ENCODE peak calls at places on chromosomes 11 and 22, in five cellular contexts. One of them, this sample, is unnamed.

GRCh38 chr11:10485646-10486045 is 30.6 kb downstream of the AMPD3 start:
- DNase-seq in Panc1: no peak
- DNase-seq in uterus: no peak
- DNase-seq in adrenal gland: no peak
- DNase-seq in dorsolateral prefrontal cortex: no peak
- DNase-seq in this sample: no peak

GRCh38 chr11:18697581-18697980 is 998 bp upstream of the TMEM86A start:
- DNase-seq in dorsolateral prefrontal cortex: no peak
- DNase-seq in uterus: no peak
- DNase-seq in adrenal gland: no peak
- DNase-seq in Panc1: no peak
- DNase-seq in this sample: no peak

GRCh38 chr11:19853016-19853415 is 140.4 kb downstream of the NAV2 start:
- DNase-seq in dorsolateral prefrontal cortex: no peak
- DNase-seq in Panc1: no peak
- DNase-seq in uterus: no peak
- DNase-seq in adrenal gland: no peak
- DNase-seq in this sample: no peak

GRCh38 chr11:3010521-3011275 is 18.6 kb upstream of the NAP1L4 start:
- DNase-seq in uterus: no peak
- DNase-seq in Panc1: no peak
- DNase-seq in adrenal gland: no peak
- DNase-seq in dorsolateral prefrontal cortex: no peak
- DNase-seq in this sample: no peak

GRCh38 chr11:251550-251949 is 14.8 kb downstream of the PSMD13 start:
- DNase-seq in uterus: no peak
- DNase-seq in Panc1: no peak
- DNase-seq in adrenal gland: no peak
- DNase-seq in dorsolateral prefrontal cortex: no peak
- DNase-seq in this sample: no peak

GRCh38 chr11:117654281-117654680 is 142.7 kb downstream of the DSCAML1 start:
- DNase-seq in uterus: no peak
- DNase-seq in adrenal gland: no peak
- DNase-seq in dorsolateral prefrontal cortex: no peak
- DNase-seq in Panc1: no peak
- DNase-seq in this sample: no peak

GRCh38 chr11:1476946-1477736 is 9.4 kb downstream of the MOB2 start:
- DNase-seq in adrenal gland: no peak
- DNase-seq in Panc1: no peak
- DNase-seq in uterus: peak
- DNase-seq in dorsolateral prefrontal cortex: no peak
- DNase-seq in this sample: no peak

GRCh38 chr22:22942511-22943329 is 55.1 kb downstream of the IGLL5 start:
- DNase-seq in adrenal gland: peak
- DNase-seq in uterus: no peak
- DNase-seq in Panc1: no peak
- DNase-seq in dorsolateral prefrontal cortex: peak
- DNase-seq in this sample: peak

GRCh38 chr22:23305922-23306374 is 125.6 kb downstream of the BCR start:
- DNase-seq in adrenal gland: peak
- DNase-seq in dorsolateral prefrontal cortex: peak
- DNase-seq in uterus: peak
- DNase-seq in Panc1: no peak
- DNase-seq in this sample: no peak

GRCh38 chr11:61783717-61784505 is 8.5 kb downstream of the TMEM258 start:
- DNase-seq in dorsolateral prefrontal cortex: no peak
- DNase-seq in Panc1: no peak
- DNase-seq in adrenal gland: no peak
- DNase-seq in uterus: no peak
- DNase-seq in this sample: no peak

GRCh38 chr11:111417011-111417765 is 38.1 kb upstream of the POU2AF1 start:
- DNase-seq in uterus: no peak
- DNase-seq in dorsolateral prefrontal cortex: no peak
- DNase-seq in adrenal gland: no peak
- DNase-seq in Panc1: no peak
- DNase-seq in this sample: no peak

DNA sequence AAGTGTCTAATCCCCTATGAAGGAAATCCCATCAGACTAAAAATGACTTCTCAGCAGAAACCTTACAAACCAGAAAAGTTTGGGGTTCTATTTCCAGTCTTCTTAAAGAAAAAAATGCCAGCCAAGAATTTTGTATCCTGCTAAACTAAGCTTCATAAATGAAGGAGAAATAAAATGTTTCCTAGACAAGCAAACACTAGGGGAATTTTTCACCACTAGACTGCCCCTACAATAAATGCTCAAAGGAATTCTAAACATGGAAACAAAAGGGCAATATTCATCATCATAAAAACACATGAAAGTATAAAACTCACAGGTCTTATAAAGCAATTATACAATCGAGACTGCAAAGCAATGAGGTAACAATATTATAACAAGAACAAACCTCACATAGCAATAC is 124.3 kb downstream of the PLEKHA7 start:
- DNase-seq in uterus: no peak
- DNase-seq in dorsolateral prefrontal cortex: no peak
- DNase-seq in Panc1: no peak
- DNase-seq in adrenal gland: no peak
- DNase-seq in this sample: no peak
- H3K27ac ChIP-seq in uterus: no peak
- H3K27ac ChIP-seq in dorsolateral prefrontal cortex: no peak
- H3K27ac ChIP-seq in Panc1: no peak
- H3K27ac ChIP-seq in adrenal gland: no peak
- H3K27ac ChIP-seq in this sample: no peak

DNA sequence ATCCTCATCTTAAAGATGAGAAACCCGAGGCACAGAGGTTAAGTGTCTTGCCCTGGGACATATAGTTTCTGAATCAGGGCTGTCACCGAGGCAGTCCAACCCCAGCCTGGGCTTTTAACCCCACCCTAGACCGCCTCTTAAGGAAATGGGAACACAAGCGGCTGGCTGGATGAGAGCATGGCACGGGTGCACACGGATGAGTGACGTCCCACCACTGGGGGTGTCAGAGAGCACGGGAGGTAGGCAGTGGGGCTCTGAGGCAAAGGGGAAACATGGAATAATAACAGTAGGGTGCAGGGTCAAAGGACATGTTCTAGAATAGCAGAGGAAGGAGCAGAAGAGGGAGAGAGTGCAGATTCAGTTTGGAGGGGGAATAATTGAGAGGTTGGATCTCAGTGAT is 22.3 kb downstream of the PPFIBP2 start:
- DNase-seq in Panc1: no peak
- DNase-seq in uterus: no peak
- DNase-seq in dorsolateral prefrontal cortex: no peak
- DNase-seq in adrenal gland: no peak
- DNase-seq in this sample: no peak
- TF ChIP-seq CTCF in Panc1: peak
- TF ChIP-seq CTCF in uterus: no peak
- TF ChIP-seq CTCF in dorsolateral prefrontal cortex: peak
- TF ChIP-seq CTCF in adrenal gland: no peak
- TF ChIP-seq CTCF in this sample: no peak

DNA sequence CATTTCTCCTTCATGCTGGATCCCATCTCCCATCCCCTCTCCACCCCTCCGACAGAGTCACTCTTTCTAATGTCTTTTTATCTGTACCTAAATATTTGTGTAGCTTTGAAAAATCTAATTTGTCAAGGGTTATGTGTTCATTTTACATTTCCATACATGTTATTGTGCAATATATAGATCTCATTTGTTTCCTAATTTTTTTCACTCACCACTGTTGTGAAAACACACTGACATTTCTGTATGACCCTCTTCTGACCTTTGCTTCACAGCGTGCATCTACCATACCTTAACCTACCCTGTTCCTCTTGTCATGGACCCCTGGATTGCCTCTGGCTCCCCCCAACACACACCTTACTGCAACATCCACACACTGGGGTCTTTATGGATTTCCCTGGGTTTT is 942.9 kb downstream of the TBC1D22A start:
- DNase-seq in dorsolateral prefrontal cortex: no peak
- DNase-seq in uterus: no peak
- DNase-seq in Panc1: no peak
- DNase-seq in adrenal gland: no peak
- DNase-seq in this sample: no peak
- H3K27ac ChIP-seq in dorsolateral prefrontal cortex: no peak
- H3K27ac ChIP-seq in uterus: no peak
- H3K27ac ChIP-seq in Panc1: no peak
- H3K27ac ChIP-seq in adrenal gland: no peak
- H3K27ac ChIP-seq in this sample: no peak

DNA sequence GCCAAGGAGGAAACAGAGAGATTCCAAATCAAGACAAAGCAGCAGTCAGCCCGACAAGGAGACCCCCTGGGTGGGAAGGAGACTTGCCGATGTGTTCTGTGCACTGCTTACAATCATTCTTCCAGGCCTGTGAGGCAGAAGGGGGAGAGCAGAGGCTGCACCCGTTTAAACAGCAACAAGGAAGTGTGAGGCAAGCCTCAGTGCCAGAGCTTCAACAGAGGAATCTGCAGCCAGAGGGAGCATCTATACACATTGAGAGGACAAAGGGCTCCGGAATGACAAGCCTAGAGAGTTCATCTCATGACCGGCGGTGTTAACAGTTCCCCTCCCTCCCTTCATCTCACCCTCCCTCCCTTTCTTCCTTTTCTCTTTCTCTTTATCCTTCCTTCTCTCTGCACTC is 121.2 kb downstream of the NXPE2 start:
- DNase-seq in Panc1: no peak
- DNase-seq in dorsolateral prefrontal cortex: no peak
- DNase-seq in uterus: no peak
- DNase-seq in adrenal gland: no peak
- DNase-seq in this sample: no peak
- TF ChIP-seq CTCF in Panc1: no peak
- TF ChIP-seq CTCF in dorsolateral prefrontal cortex: no peak
- TF ChIP-seq CTCF in uterus: no peak
- TF ChIP-seq CTCF in adrenal gland: no peak
- TF ChIP-seq CTCF in this sample: no peak

GRCh38 chr11:120208012-120208441 is 2.8 kb upstream of the OAF start:
- DNase-seq in Panc1: no peak
- DNase-seq in uterus: no peak
- DNase-seq in dorsolateral prefrontal cortex: no peak
- DNase-seq in adrenal gland: peak
- DNase-seq in this sample: no peak
- H3K27ac ChIP-seq in Panc1: no peak
- H3K27ac ChIP-seq in uterus: peak
- H3K27ac ChIP-seq in dorsolateral prefrontal cortex: peak
- H3K27ac ChIP-seq in adrenal gland: peak
- H3K27ac ChIP-seq in this sample: peak